ENCODE peak calls at places on chromosomes 13 and 19, in five cellular contexts. C is PC-9, A is HAP-1, O is cardiac fibroblast, G is left lung. J is an unnamed sample.

GRCh38 chr13:66200555-66200954 is 1029.6 kb downstream of the PCDH9 start:
- DNase-seq in C (no peak), A (no peak), O (no peak), G (no peak), J (no peak)

GRCh38 chr19:29694669-29695627 is 20.1 kb downstream of the C19orf12 start:
- DNase-seq in C (peak), A (peak), O (peak), G (peak), J (peak)

GRCh38 chr19:2416321-2417097 is 10.9 kb downstream of the TIMM13 start:
- DNase-seq in C (no peak), A (no peak), O (no peak), G (no peak), J (no peak)

GRCh38 chr19:49132974-49133609 is 13.7 kb downstream of the PPFIA3 start:
- DNase-seq in C (peak), A (no peak), O (no peak), G (no peak), J (no peak)

GRCh38 chr13:22061371-22061805 is 390.5 kb downstream of the FGF9 start:
- DNase-seq in C (no peak), A (no peak), O (no peak), G (no peak), J (no peak)

GRCh38 chr19:38734176-38734425 is 10.2 kb downstream of the CAPN12 start:
- DNase-seq in C (no peak), A (no peak), O (no peak), G (no peak), J (no peak)

GRCh38 chr13:111159362-111160320 is 44.5 kb downstream of the ARHGEF7 start:
- DNase-seq in C (peak), A (no peak), O (no peak), G (no peak), J (no peak)

GRCh38 chr19:2538096-2538757 is 62.3 kb downstream of the GADD45B start:
- DNase-seq in C (no peak), A (no peak), O (no peak), G (peak), J (no peak)

GRCh38 chr13:75411924-75412537 is 69.9 kb downstream of the TBC1D4 start:
- DNase-seq in C (no peak), A (no peak), O (no peak), G (no peak), J (no peak)

GRCh38 chr13:90416938-90417337 is 930.5 kb upstream of the MIR17HG start:
- DNase-seq in C (no peak), A (no peak), O (no peak), G (no peak), J (no peak)

GRCh38 chr13:21233086-21233485 is 56.6 kb downstream of the MRPL57 start:
- DNase-seq in C (no peak), A (no peak), O (no peak), G (no peak), J (no peak)

GRCh38 chr13:20387441-20387971 is 138.2 kb downstream of the CRYL1 start:
- DNase-seq in C (peak), A (no peak), O (no peak), G (no peak), J (peak)

GRCh38 chr13:75715598-75716523 is 79.7 kb downstream of the LMO7 start:
- DNase-seq in C (peak), A (no peak), O (peak), G (no peak), J (no peak)

GRCh38 chr13:30301827-30302226 is 5.5 kb downstream of the KATNAL1 start:
- DNase-seq in C (no peak), A (no peak), O (no peak), G (no peak), J (peak)

GRCh38 chr19:4291200-4291732 is 10.9 kb downstream of the TMIGD2 start:
- DNase-seq in C (no peak), A (no peak), O (no peak), G (no peak), J (no peak)

GRCh38 chr19:38849147-38849745 is 540 bp downstream of the HNRNPL start:
- DNase-seq in C (peak), A (peak), O (peak), G (peak), J (peak)

GRCh38 chr19:49581007-49581508 is at the start of gene PRRG2:
- DNase-seq in C (peak), A (no peak), O (no peak), G (peak), J (no peak)

GRCh38 chr13:44814144-44814543 is 175.1 kb downstream of the NUFIP1 start:
- DNase-seq in C (no peak), A (no peak), O (no peak), G (no peak), J (no peak)

GRCh38 chr19:7830272-7830771 is 304 bp downstream of the EVI5L start:
- DNase-seq in C (no peak), A (no peak), O (no peak), G (no peak), J (no peak)

GRCh38 chr13:105991622-105992254 is 543.7 kb downstream of the EFNB2 start:
- DNase-seq in C (peak), A (no peak), O (peak), G (peak), J (no peak)

GRCh38 chr13:56906909-56907308 is 233.8 kb upstream of the PRR20A start:
- DNase-seq in C (no peak), A (no peak), O (no peak), G (no peak), J (no peak)

GRCh38 chr19:2618611-2619010 is 83.9 kb downstream of the GNG7 start:
- DNase-seq in C (peak), A (no peak), O (peak), G (peak), J (peak)

GRCh38 chr19:24033962-24034342 is 53.0 kb upstream of the ZNF254 start:
- DNase-seq in C (peak), A (peak), O (peak), G (peak), J (peak)

GRCh38 chr13:93624371-93624777 is 397.8 kb downstream of the GPC6 start:
- DNase-seq in C (no peak), A (peak), O (peak), G (no peak), J (no peak)

GRCh38 chr19:47022140-47022536 is 2.5 kb downstream of the NPAS1 start:
- DNase-seq in C (peak), A (no peak), O (no peak), G (no peak), J (no peak)

GRCh38 chr19:47019431-47020041 is at the start of gene NPAS1:
- DNase-seq in C (no peak), A (no peak), O (no peak), G (no peak), J (no peak)

GRCh38 chr19:47021536-47022139 is 2.0 kb downstream of the NPAS1 start:
- DNase-seq in C (peak), A (no peak), O (no peak), G (peak), J (no peak)

GRCh38 chr19:47020132-47020805 is 632 bp downstream of the NPAS1 start:
- DNase-seq in C (no peak), A (no peak), O (no peak), G (no peak), J (no peak)

DNA sequence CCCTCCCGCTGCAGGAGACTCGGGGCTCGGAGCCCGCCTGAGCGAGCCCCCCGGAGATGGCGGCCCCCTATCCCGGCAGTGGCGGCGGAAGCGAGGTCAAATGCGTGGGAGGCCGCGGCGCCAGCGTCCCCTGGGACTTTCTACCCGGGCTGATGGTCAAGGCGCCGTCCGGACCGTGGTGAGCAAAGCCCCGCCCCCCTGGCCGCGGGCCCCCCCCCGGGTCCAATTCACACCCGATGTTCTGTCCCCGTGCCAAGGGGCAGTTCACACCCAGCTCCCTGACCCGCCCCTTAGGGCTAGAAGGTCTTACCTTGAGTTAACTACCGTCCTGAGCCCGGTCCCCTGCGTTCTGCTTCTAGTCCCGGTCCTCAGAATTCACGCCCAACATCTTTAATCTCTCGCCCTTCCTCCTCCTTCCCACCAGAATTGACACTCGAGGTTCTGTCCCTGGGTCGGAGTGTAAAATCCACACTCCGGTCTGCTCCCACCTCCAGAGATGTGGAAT is 1.4 kb downstream of the NPAS1 start:
- DNase-seq in C (no peak), A (no peak), O (peak), G (peak), J (no peak)
- H3K4me3 ChIP-seq in C (no peak), A (peak), O (peak), G (no peak), J (peak)

GRCh38 chr19:19224150-19224851 is 12.5 kb downstream of the NCAN start:
- DNase-seq in C (no peak), A (no peak), O (no peak), G (peak), J (no peak)
- H3K4me3 ChIP-seq in C (no peak), A (peak), O (no peak), G (peak), J (peak)

GRCh38 chr19:14112051-14112808 is 5.3 kb downstream of the PRKACA start:
- DNase-seq in C (no peak), A (no peak), O (peak), G (no peak), J (no peak)
- H3K4me3 ChIP-seq in C (no peak), A (no peak), O (peak), G (peak), J (no peak)

GRCh38 chr19:11420429-11420893 is 1.3 kb upstream of the RGL3 start:
- DNase-seq in C (no peak), A (no peak), O (peak), G (peak), J (no peak)
- H3K4me3 ChIP-seq in C (no peak), A (no peak), O (peak), G (peak), J (no peak)

GRCh38 chr13:35514166-35514565 is 37.7 kb upstream of the MAB21L1 start:
- DNase-seq in C (no peak), A (no peak), O (no peak), G (no peak), J (no peak)

GRCh38 chr13:35518337-35518736 is 41.8 kb upstream of the MAB21L1 start:
- DNase-seq in C (no peak), A (no peak), O (no peak), G (no peak), J (no peak)

GRCh38 chr13:35512271-35512920 is 35.9 kb upstream of the MAB21L1 start:
- DNase-seq in C (no peak), A (no peak), O (peak), G (no peak), J (peak)

DNA sequence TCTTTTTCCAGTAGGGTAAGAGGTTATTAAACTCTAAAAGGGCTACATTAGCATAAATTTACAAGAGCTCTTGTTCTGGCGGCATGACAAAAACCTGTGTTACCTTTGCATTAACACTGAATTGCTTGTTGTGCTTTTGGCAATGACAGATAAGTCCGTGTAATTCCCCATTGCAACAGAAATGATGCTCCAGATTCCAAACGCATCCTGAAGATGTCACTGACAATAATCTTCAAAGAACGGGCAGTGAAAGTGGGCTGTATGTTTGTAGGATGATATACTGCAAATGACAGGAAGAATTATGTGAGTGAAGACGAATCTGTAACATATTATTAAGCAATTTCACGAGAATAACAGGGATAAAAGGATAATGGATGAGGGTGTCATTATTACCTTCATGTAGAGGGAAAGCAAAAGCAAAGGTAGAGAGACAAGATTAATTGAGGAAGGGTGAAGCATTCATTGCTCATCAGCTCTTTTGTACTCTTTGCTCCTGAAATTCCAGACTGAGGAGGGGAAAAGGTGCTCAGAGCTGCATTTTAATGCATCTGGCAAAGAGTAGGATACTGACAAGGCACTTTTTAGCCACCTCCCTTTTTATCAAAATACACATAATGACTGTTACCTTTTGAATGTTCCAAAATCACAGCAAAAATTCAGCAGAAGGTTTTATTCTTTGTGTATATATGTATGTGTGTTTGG is 38.5 kb upstream of the MAB21L1 start:
- DNase-seq in C (no peak), A (peak), O (no peak), G (no peak), J (no peak)
- H3K4me3 ChIP-seq in C (no peak), A (no peak), O (no peak), G (no peak), J (no peak)

DNA sequence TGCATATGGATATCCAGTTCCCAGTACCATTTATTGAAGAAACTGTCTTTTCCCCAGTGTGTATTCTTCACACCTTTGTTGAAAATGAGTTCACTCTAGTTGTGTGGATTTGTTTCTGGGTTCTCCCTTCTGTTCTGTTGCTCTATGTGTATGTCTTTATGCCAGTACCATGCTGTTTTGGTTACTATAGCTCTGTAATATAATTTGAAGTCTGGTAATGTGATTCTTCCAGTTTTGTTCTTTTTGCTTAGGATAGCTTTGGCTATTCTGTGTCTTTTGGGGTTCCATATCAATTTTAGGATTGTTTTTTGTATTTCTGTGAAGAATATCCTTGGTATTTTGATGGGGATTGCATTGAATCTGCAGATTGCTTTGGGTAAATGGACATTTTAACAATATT is 35.2 kb downstream of the ZNF136 start:
- DNase-seq in C (no peak), A (no peak), O (no peak), G (no peak), J (no peak)
- H3K4me3 ChIP-seq in C (no peak), A (no peak), O (no peak), G (no peak), J (no peak)

DNA sequence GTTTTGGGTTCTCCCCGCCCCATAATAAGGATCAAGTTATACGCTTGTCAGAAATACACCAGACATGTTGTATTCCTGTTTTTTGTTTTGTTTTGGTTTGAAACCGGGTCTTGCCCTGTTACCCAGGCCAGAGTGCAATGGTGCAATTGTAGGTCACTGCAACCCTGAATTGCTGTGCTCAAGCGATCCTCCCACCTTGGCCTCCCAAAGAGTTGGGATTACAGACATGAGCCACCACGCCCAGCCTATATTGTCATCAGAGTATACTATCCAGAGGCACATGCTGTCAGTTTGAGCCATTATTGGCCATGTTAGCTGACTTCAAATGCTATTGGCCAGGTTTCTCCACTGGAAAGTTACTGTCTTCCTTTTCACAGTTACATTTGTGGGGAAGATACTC is 9.8 kb downstream of the SAFB start:
- DNase-seq in C (no peak), A (no peak), O (no peak), G (no peak), J (no peak)
- H3K4me3 ChIP-seq in C (no peak), A (no peak), O (no peak), G (no peak), J (no peak)

DNA sequence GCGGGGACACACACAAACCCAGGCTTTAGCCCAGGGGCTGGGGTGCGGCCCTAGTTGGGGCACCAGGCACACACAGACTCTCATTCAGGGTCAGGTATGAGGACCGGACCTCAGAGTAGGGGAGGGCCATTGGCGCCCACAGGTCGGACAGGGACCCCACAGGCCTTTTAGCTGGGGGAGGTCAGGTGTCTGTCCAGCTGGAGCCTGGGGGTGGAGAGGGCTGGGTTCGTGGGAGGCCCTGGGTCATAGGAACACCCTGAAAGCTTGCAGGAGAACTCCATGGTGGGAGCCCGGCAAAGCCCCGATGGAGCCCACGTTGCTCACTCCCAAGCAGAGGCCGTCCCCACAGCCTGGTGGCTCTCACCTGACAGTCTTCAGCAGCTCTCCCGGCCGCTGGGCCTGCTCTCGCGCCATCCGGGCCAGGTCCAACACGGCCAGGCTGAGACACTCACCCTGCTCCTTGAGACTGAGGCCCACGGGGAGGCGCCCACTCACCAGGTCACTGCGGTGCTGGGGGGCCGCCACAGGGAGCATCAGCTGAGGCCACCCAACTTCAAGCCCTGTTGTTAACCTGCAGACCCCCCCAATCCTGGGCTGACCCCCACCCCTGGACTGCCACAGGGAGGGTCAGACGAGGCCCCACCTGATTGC is 5.0 kb downstream of the JAK3 start:
- DNase-seq in C (no peak), A (no peak), O (no peak), G (no peak), J (no peak)
- H3K4me3 ChIP-seq in C (peak), A (no peak), O (peak), G (no peak), J (no peak)

GRCh38 chr19:47095707-47096704 is 17.6 kb downstream of the ZC3H4 start:
- DNase-seq in C (peak), A (no peak), O (no peak), G (peak), J (peak)

GRCh38 chr19:47093254-47093653 is 20.3 kb downstream of the ZC3H4 start:
- DNase-seq in C (no peak), A (no peak), O (no peak), G (peak), J (no peak)

GRCh38 chr19:47096721-47097120 is 16.9 kb downstream of the ZC3H4 start:
- DNase-seq in C (no peak), A (no peak), O (no peak), G (peak), J (no peak)

GRCh38 chr19:47094557-47095517 is 18.7 kb downstream of the ZC3H4 start:
- DNase-seq in C (no peak), A (no peak), O (no peak), G (peak), J (no peak)

DNA sequence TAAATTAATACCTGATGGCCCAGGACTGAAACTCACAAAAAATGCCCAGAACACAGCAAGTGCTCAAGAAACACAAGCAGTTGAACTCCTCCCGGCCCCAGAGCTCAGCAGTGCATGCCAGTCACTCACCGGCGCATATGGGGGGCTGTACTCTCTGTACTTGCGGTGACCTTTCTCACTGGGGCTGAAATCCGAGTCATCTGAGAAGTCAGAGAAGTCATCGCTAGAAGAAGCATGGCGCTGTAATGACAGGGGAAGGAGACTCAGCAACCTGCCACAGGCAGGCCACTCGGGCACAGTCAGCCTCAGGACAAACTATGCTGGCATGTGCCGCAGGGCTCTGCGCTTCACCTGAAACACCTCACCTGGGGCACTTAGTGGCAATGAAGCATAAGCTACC is 19.7 kb downstream of the ZC3H4 start:
- DNase-seq in C (no peak), A (no peak), O (no peak), G (no peak), J (no peak)
- H3K4me3 ChIP-seq in C (no peak), A (no peak), O (no peak), G (no peak), J (no peak)

J was measured in HL-60.